ENCODE peak calls at places on chromosome 7, in seven cellular contexts. One of them, this sample, is unnamed.

GRCh38 chr7:99742737-99743394 is 7.9 kb upstream of the CYP3A7 start:
- ATAC-seq in heart right ventricle: no peak
- ATAC-seq in A549: no peak
- ATAC-seq in activated T-cell treated with anti-CD3 and anti-CD28 coated beads, Interleukin-2, amount 50 U/mL, for 4 hours: no peak
- ATAC-seq in mucosa of descending colon: no peak
- ATAC-seq in upper lobe of right lung: no peak
- ATAC-seq in IMR-90: no peak
- ATAC-seq in this sample: no peak

GRCh38 chr7:49852619-49853462 is 79.4 kb downstream of the VWC2 start:
- ATAC-seq in IMR-90: peak
- ATAC-seq in heart right ventricle: peak
- ATAC-seq in A549: peak
- ATAC-seq in upper lobe of right lung: peak
- ATAC-seq in activated T-cell treated with anti-CD3 and anti-CD28 coated beads, Interleukin-2, amount 50 U/mL, for 4 hours: peak
- ATAC-seq in mucosa of descending colon: peak
- ATAC-seq in this sample: peak

GRCh38 chr7:25456467-25457171 is 228.3 kb upstream of the NPVF start:
- ATAC-seq in mucosa of descending colon: peak
- ATAC-seq in upper lobe of right lung: peak
- ATAC-seq in activated T-cell treated with anti-CD3 and anti-CD28 coated beads, Interleukin-2, amount 50 U/mL, for 4 hours: no peak
- ATAC-seq in IMR-90: no peak
- ATAC-seq in A549: no peak
- ATAC-seq in heart right ventricle: peak
- ATAC-seq in this sample: no peak

GRCh38 chr7:48040944-48041664 is 5.8 kb downstream of the C7orf57 start:
- ATAC-seq in mucosa of descending colon: no peak
- ATAC-seq in IMR-90: no peak
- ATAC-seq in A549: no peak
- ATAC-seq in activated T-cell treated with anti-CD3 and anti-CD28 coated beads, Interleukin-2, amount 50 U/mL, for 4 hours: peak
- ATAC-seq in heart right ventricle: no peak
- ATAC-seq in upper lobe of right lung: no peak
- ATAC-seq in this sample: no peak

GRCh38 chr7:134425777-134426176 is 33.1 kb downstream of the AKR1B1 start:
- ATAC-seq in activated T-cell treated with anti-CD3 and anti-CD28 coated beads, Interleukin-2, amount 50 U/mL, for 4 hours: no peak
- ATAC-seq in heart right ventricle: no peak
- ATAC-seq in IMR-90: no peak
- ATAC-seq in A549: no peak
- ATAC-seq in upper lobe of right lung: no peak
- ATAC-seq in mucosa of descending colon: no peak
- ATAC-seq in this sample: no peak

GRCh38 chr7:138980575-138981285 is 459 bp downstream of the KIAA1549 start:
- ATAC-seq in IMR-90: peak
- ATAC-seq in heart right ventricle: peak
- ATAC-seq in A549: peak
- ATAC-seq in activated T-cell treated with anti-CD3 and anti-CD28 coated beads, Interleukin-2, amount 50 U/mL, for 4 hours: peak
- ATAC-seq in mucosa of descending colon: peak
- ATAC-seq in upper lobe of right lung: peak
- ATAC-seq in this sample: no peak

GRCh38 chr7:71131256-71131752 is 640 bp upstream of the GALNT17 start:
- ATAC-seq in A549: peak
- ATAC-seq in activated T-cell treated with anti-CD3 and anti-CD28 coated beads, Interleukin-2, amount 50 U/mL, for 4 hours: peak
- ATAC-seq in IMR-90: no peak
- ATAC-seq in upper lobe of right lung: peak
- ATAC-seq in mucosa of descending colon: peak
- ATAC-seq in heart right ventricle: peak
- ATAC-seq in this sample: no peak

GRCh38 chr7:133233142-133233541 is 19.7 kb upstream of the EXOC4 start:
- ATAC-seq in activated T-cell treated with anti-CD3 and anti-CD28 coated beads, Interleukin-2, amount 50 U/mL, for 4 hours: no peak
- ATAC-seq in A549: no peak
- ATAC-seq in mucosa of descending colon: no peak
- ATAC-seq in IMR-90: no peak
- ATAC-seq in upper lobe of right lung: no peak
- ATAC-seq in heart right ventricle: no peak
- ATAC-seq in this sample: no peak

GRCh38 chr7:117907058-117907633 is 33.9 kb upstream of the CTTNBP2 start:
- ATAC-seq in upper lobe of right lung: no peak
- ATAC-seq in heart right ventricle: no peak
- ATAC-seq in IMR-90: no peak
- ATAC-seq in mucosa of descending colon: no peak
- ATAC-seq in activated T-cell treated with anti-CD3 and anti-CD28 coated beads, Interleukin-2, amount 50 U/mL, for 4 hours: no peak
- ATAC-seq in A549: no peak
- ATAC-seq in this sample: no peak

GRCh38 chr7:35905555-35905954 is 104.7 kb downstream of the SEPTIN7 start:
- ATAC-seq in heart right ventricle: no peak
- ATAC-seq in upper lobe of right lung: no peak
- ATAC-seq in A549: no peak
- ATAC-seq in mucosa of descending colon: no peak
- ATAC-seq in IMR-90: peak
- ATAC-seq in activated T-cell treated with anti-CD3 and anti-CD28 coated beads, Interleukin-2, amount 50 U/mL, for 4 hours: no peak
- ATAC-seq in this sample: peak

GRCh38 chr7:65004575-65004974 is 1.9 kb downstream of the ERV3-1 start:
- ATAC-seq in upper lobe of right lung: no peak
- ATAC-seq in activated T-cell treated with anti-CD3 and anti-CD28 coated beads, Interleukin-2, amount 50 U/mL, for 4 hours: no peak
- ATAC-seq in heart right ventricle: no peak
- ATAC-seq in A549: no peak
- ATAC-seq in IMR-90: no peak
- ATAC-seq in mucosa of descending colon: no peak
- ATAC-seq in this sample: no peak

GRCh38 chr7:18706648-18707047 is 211.1 kb downstream of the HDAC9 start:
- ATAC-seq in heart right ventricle: no peak
- ATAC-seq in mucosa of descending colon: no peak
- ATAC-seq in IMR-90: no peak
- ATAC-seq in A549: no peak
- ATAC-seq in activated T-cell treated with anti-CD3 and anti-CD28 coated beads, Interleukin-2, amount 50 U/mL, for 4 hours: no peak
- ATAC-seq in upper lobe of right lung: no peak
- ATAC-seq in this sample: no peak

GRCh38 chr7:80826520-80827237 is 92.2 kb downstream of the SEMA3C start:
- ATAC-seq in upper lobe of right lung: no peak
- ATAC-seq in heart right ventricle: no peak
- ATAC-seq in mucosa of descending colon: no peak
- ATAC-seq in activated T-cell treated with anti-CD3 and anti-CD28 coated beads, Interleukin-2, amount 50 U/mL, for 4 hours: no peak
- ATAC-seq in A549: no peak
- ATAC-seq in IMR-90: peak
- ATAC-seq in this sample: no peak

GRCh38 chr7:112665709-112666108 is 124.5 kb downstream of the TMEM168 start:
- ATAC-seq in heart right ventricle: no peak
- ATAC-seq in upper lobe of right lung: no peak
- ATAC-seq in activated T-cell treated with anti-CD3 and anti-CD28 coated beads, Interleukin-2, amount 50 U/mL, for 4 hours: no peak
- ATAC-seq in mucosa of descending colon: peak
- ATAC-seq in A549: no peak
- ATAC-seq in IMR-90: peak
- ATAC-seq in this sample: no peak

GRCh38 chr7:128891110-128891941 is 19.2 kb downstream of the KCP start:
- ATAC-seq in IMR-90: no peak
- ATAC-seq in A549: peak
- ATAC-seq in heart right ventricle: no peak
- ATAC-seq in mucosa of descending colon: peak
- ATAC-seq in activated T-cell treated with anti-CD3 and anti-CD28 coated beads, Interleukin-2, amount 50 U/mL, for 4 hours: peak
- ATAC-seq in upper lobe of right lung: peak
- ATAC-seq in this sample: peak

GRCh38 chr7:35030848-35031247 is 6.4 kb downstream of the DPY19L1 start:
- ATAC-seq in IMR-90: no peak
- ATAC-seq in mucosa of descending colon: no peak
- ATAC-seq in activated T-cell treated with anti-CD3 and anti-CD28 coated beads, Interleukin-2, amount 50 U/mL, for 4 hours: no peak
- ATAC-seq in upper lobe of right lung: no peak
- ATAC-seq in heart right ventricle: no peak
- ATAC-seq in A549: no peak
- ATAC-seq in this sample: peak

GRCh38 chr7:57404967-57405421 is 45.0 kb upstream of the ZNF716 start:
- ATAC-seq in upper lobe of right lung: peak
- ATAC-seq in A549: no peak
- ATAC-seq in heart right ventricle: no peak
- ATAC-seq in activated T-cell treated with anti-CD3 and anti-CD28 coated beads, Interleukin-2, amount 50 U/mL, for 4 hours: no peak
- ATAC-seq in mucosa of descending colon: no peak
- ATAC-seq in IMR-90: no peak
- ATAC-seq in this sample: no peak

GRCh38 chr7:116228241-116228640 is 17.9 kb downstream of the TES start:
- ATAC-seq in activated T-cell treated with anti-CD3 and anti-CD28 coated beads, Interleukin-2, amount 50 U/mL, for 4 hours: no peak
- ATAC-seq in A549: no peak
- ATAC-seq in IMR-90: no peak
- ATAC-seq in upper lobe of right lung: no peak
- ATAC-seq in heart right ventricle: no peak
- ATAC-seq in mucosa of descending colon: no peak
- ATAC-seq in this sample: no peak

GRCh38 chr7:94567396-94567795 is 57.8 kb downstream of the CASD1 start:
- ATAC-seq in mucosa of descending colon: no peak
- ATAC-seq in IMR-90: no peak
- ATAC-seq in heart right ventricle: no peak
- ATAC-seq in A549: no peak
- ATAC-seq in activated T-cell treated with anti-CD3 and anti-CD28 coated beads, Interleukin-2, amount 50 U/mL, for 4 hours: no peak
- ATAC-seq in upper lobe of right lung: no peak
- ATAC-seq in this sample: no peak

GRCh38 chr7:69695998-69696657 is 97.9 kb downstream of the AUTS2 start:
- ATAC-seq in heart right ventricle: no peak
- ATAC-seq in upper lobe of right lung: no peak
- ATAC-seq in A549: no peak
- ATAC-seq in mucosa of descending colon: no peak
- ATAC-seq in activated T-cell treated with anti-CD3 and anti-CD28 coated beads, Interleukin-2, amount 50 U/mL, for 4 hours: no peak
- ATAC-seq in IMR-90: no peak
- ATAC-seq in this sample: no peak

GRCh38 chr7:81594767-81595166 is 175.1 kb downstream of the HGF start:
- ATAC-seq in mucosa of descending colon: no peak
- ATAC-seq in heart right ventricle: no peak
- ATAC-seq in upper lobe of right lung: peak
- ATAC-seq in A549: no peak
- ATAC-seq in IMR-90: no peak
- ATAC-seq in activated T-cell treated with anti-CD3 and anti-CD28 coated beads, Interleukin-2, amount 50 U/mL, for 4 hours: no peak
- ATAC-seq in this sample: no peak

GRCh38 chr7:123635551-123636359 is 19.9 kb upstream of the LMOD2 start:
- ATAC-seq in A549: peak
- ATAC-seq in mucosa of descending colon: no peak
- ATAC-seq in activated T-cell treated with anti-CD3 and anti-CD28 coated beads, Interleukin-2, amount 50 U/mL, for 4 hours: no peak
- ATAC-seq in upper lobe of right lung: no peak
- ATAC-seq in IMR-90: peak
- ATAC-seq in heart right ventricle: peak
- ATAC-seq in this sample: no peak

GRCh38 chr7:1949681-1950055 is 279.6 kb downstream of the ELFN1 start:
- ATAC-seq in heart right ventricle: no peak
- ATAC-seq in mucosa of descending colon: no peak
- ATAC-seq in A549: no peak
- ATAC-seq in upper lobe of right lung: no peak
- ATAC-seq in activated T-cell treated with anti-CD3 and anti-CD28 coated beads, Interleukin-2, amount 50 U/mL, for 4 hours: no peak
- ATAC-seq in IMR-90: no peak
- ATAC-seq in this sample: no peak

GRCh38 chr7:2051708-2052656 is 180.8 kb downstream of the MAD1L1 start:
- ATAC-seq in activated T-cell treated with anti-CD3 and anti-CD28 coated beads, Interleukin-2, amount 50 U/mL, for 4 hours: no peak
- ATAC-seq in mucosa of descending colon: no peak
- ATAC-seq in upper lobe of right lung: no peak
- ATAC-seq in A549: no peak
- ATAC-seq in IMR-90: no peak
- ATAC-seq in heart right ventricle: peak
- ATAC-seq in this sample: no peak

GRCh38 chr7:46282155-46282554 is 361.1 kb upstream of the IGFBP3 start:
- ATAC-seq in IMR-90: no peak
- ATAC-seq in heart right ventricle: no peak
- ATAC-seq in upper lobe of right lung: no peak
- ATAC-seq in activated T-cell treated with anti-CD3 and anti-CD28 coated beads, Interleukin-2, amount 50 U/mL, for 4 hours: no peak
- ATAC-seq in A549: no peak
- ATAC-seq in mucosa of descending colon: no peak
- ATAC-seq in this sample: no peak

GRCh38 chr7:21089653-21090052 is 303.0 kb upstream of the SP8 start:
- ATAC-seq in activated T-cell treated with anti-CD3 and anti-CD28 coated beads, Interleukin-2, amount 50 U/mL, for 4 hours: no peak
- ATAC-seq in heart right ventricle: no peak
- ATAC-seq in A549: no peak
- ATAC-seq in mucosa of descending colon: no peak
- ATAC-seq in IMR-90: no peak
- ATAC-seq in upper lobe of right lung: no peak
- ATAC-seq in this sample: no peak

GRCh38 chr7:26153823-26154783 is 2.1 kb downstream of the NFE2L3 start:
- ATAC-seq in mucosa of descending colon: peak
- ATAC-seq in IMR-90: no peak
- ATAC-seq in activated T-cell treated with anti-CD3 and anti-CD28 coated beads, Interleukin-2, amount 50 U/mL, for 4 hours: peak
- ATAC-seq in upper lobe of right lung: peak
- ATAC-seq in heart right ventricle: peak
- ATAC-seq in A549: no peak
- ATAC-seq in this sample: peak

GRCh38 chr7:155296006-155296787 is 1.5 kb upstream of the INSIG1 start:
- ATAC-seq in upper lobe of right lung: no peak
- ATAC-seq in heart right ventricle: no peak
- ATAC-seq in IMR-90: no peak
- ATAC-seq in A549: no peak
- ATAC-seq in mucosa of descending colon: no peak
- ATAC-seq in activated T-cell treated with anti-CD3 and anti-CD28 coated beads, Interleukin-2, amount 50 U/mL, for 4 hours: no peak
- ATAC-seq in this sample: no peak

GRCh38 chr7:128959296-128959695 is 21.6 kb downstream of the IRF5 start:
- ATAC-seq in upper lobe of right lung: no peak
- ATAC-seq in activated T-cell treated with anti-CD3 and anti-CD28 coated beads, Interleukin-2, amount 50 U/mL, for 4 hours: peak
- ATAC-seq in heart right ventricle: no peak
- ATAC-seq in mucosa of descending colon: no peak
- ATAC-seq in IMR-90: no peak
- ATAC-seq in A549: no peak
- ATAC-seq in this sample: no peak

GRCh38 chr7:45217358-45217757 is 59.8 kb downstream of the RAMP3 start:
- ATAC-seq in mucosa of descending colon: no peak
- ATAC-seq in IMR-90: no peak
- ATAC-seq in A549: peak
- ATAC-seq in heart right ventricle: no peak
- ATAC-seq in activated T-cell treated with anti-CD3 and anti-CD28 coated beads, Interleukin-2, amount 50 U/mL, for 4 hours: no peak
- ATAC-seq in upper lobe of right lung: peak
- ATAC-seq in this sample: peak

GRCh38 chr7:68699090-68699711 is 899.1 kb upstream of the AUTS2 start:
- ATAC-seq in activated T-cell treated with anti-CD3 and anti-CD28 coated beads, Interleukin-2, amount 50 U/mL, for 4 hours: no peak
- ATAC-seq in A549: peak
- ATAC-seq in heart right ventricle: no peak
- ATAC-seq in IMR-90: peak
- ATAC-seq in upper lobe of right lung: no peak
- ATAC-seq in mucosa of descending colon: no peak
- ATAC-seq in this sample: no peak

GRCh38 chr7:31052841-31053601 is 913 bp downstream of the ADCYAP1R1 start:
- ATAC-seq in upper lobe of right lung: no peak
- ATAC-seq in A549: no peak
- ATAC-seq in heart right ventricle: no peak
- ATAC-seq in mucosa of descending colon: no peak
- ATAC-seq in IMR-90: no peak
- ATAC-seq in activated T-cell treated with anti-CD3 and anti-CD28 coated beads, Interleukin-2, amount 50 U/mL, for 4 hours: no peak
- ATAC-seq in this sample: no peak

GRCh38 chr7:106767073-106767472 is 98.0 kb upstream of the PIK3CG start:
- ATAC-seq in mucosa of descending colon: no peak
- ATAC-seq in A549: no peak
- ATAC-seq in activated T-cell treated with anti-CD3 and anti-CD28 coated beads, Interleukin-2, amount 50 U/mL, for 4 hours: peak
- ATAC-seq in upper lobe of right lung: no peak
- ATAC-seq in IMR-90: no peak
- ATAC-seq in heart right ventricle: no peak
- ATAC-seq in this sample: no peak

GRCh38 chr7:93913197-93913596 is 6.8 kb downstream of the GNGT1 start:
- ATAC-seq in heart right ventricle: no peak
- ATAC-seq in A549: no peak
- ATAC-seq in upper lobe of right lung: no peak
- ATAC-seq in activated T-cell treated with anti-CD3 and anti-CD28 coated beads, Interleukin-2, amount 50 U/mL, for 4 hours: no peak
- ATAC-seq in IMR-90: no peak
- ATAC-seq in mucosa of descending colon: no peak
- ATAC-seq in this sample: no peak

GRCh38 chr7:22565315-22565811 is 65.4 kb upstream of the STEAP1B start:
- ATAC-seq in mucosa of descending colon: peak
- ATAC-seq in activated T-cell treated with anti-CD3 and anti-CD28 coated beads, Interleukin-2, amount 50 U/mL, for 4 hours: peak
- ATAC-seq in A549: no peak
- ATAC-seq in IMR-90: no peak
- ATAC-seq in upper lobe of right lung: peak
- ATAC-seq in heart right ventricle: no peak
- ATAC-seq in this sample: peak

GRCh38 chr7:144037414-144038096 is 11.2 kb upstream of the OR2A5 start:
- ATAC-seq in heart right ventricle: peak
- ATAC-seq in mucosa of descending colon: no peak
- ATAC-seq in upper lobe of right lung: no peak
- ATAC-seq in A549: no peak
- ATAC-seq in activated T-cell treated with anti-CD3 and anti-CD28 coated beads, Interleukin-2, amount 50 U/mL, for 4 hours: no peak
- ATAC-seq in IMR-90: no peak
- ATAC-seq in this sample: no peak

GRCh38 chr7:124032369-124033092 is at the start of gene TMEM229A:
- ATAC-seq in heart right ventricle: peak
- ATAC-seq in activated T-cell treated with anti-CD3 and anti-CD28 coated beads, Interleukin-2, amount 50 U/mL, for 4 hours: peak
- ATAC-seq in mucosa of descending colon: peak
- ATAC-seq in upper lobe of right lung: peak
- ATAC-seq in A549: peak
- ATAC-seq in IMR-90: peak
- ATAC-seq in this sample: peak

This sample was measured in esophagus mucosa.